ENCODE peak calls at places on chromosome 11, in nine cellular contexts. H is progenitor cell of endocrine pancreas, Y is fibroblast of the conjunctiva, E is NCI-H446, X is stromal cell of bone marrow, K is cardiac muscle cell, V is kidney tubule cell, Q is iris pigment epithelial cell, C is caudate nucleus. G is an unnamed sample.

GRCh38 chr11:73982595-73982989 is at the start of gene UCP2:
- DNase-seq in H (peak), Y (peak), E (peak), X (no peak), K (peak), V (no peak), Q (peak), C (peak), G (peak)

GRCh38 chr11:78256962-78257361 is 68.2 kb downstream of the USP35 start:
- DNase-seq in H (no peak), Y (peak), E (no peak), X (peak), K (peak), V (no peak), Q (peak), C (no peak), G (no peak)

GRCh38 chr11:1122356-1123002 is 35.3 kb upstream of the MUC5AC start:
- DNase-seq in H (peak), Y (no peak), E (no peak), X (no peak), K (no peak), V (no peak), Q (no peak), C (no peak), G (peak)

GRCh38 chr11:69249641-69250502 is 44.1 kb upstream of the MYEOV start:
- DNase-seq in H (no peak), Y (no peak), E (no peak), X (no peak), K (peak), V (peak), Q (peak), C (no peak), G (no peak)

GRCh38 chr11:102680945-102681344 is 24.6 kb downstream of the MMP27 start:
- DNase-seq in H (no peak), Y (peak), E (no peak), X (peak), K (peak), V (no peak), Q (no peak), C (no peak), G (no peak)

GRCh38 chr11:82557274-82557673 is 176.4 kb downstream of the FAM181B start:
- DNase-seq in H (no peak), Y (no peak), E (no peak), X (no peak), K (no peak), V (no peak), Q (no peak), C (no peak), G (no peak)

GRCh38 chr11:124627546-124627945 is 4.9 kb downstream of the TBRG1 start:
- DNase-seq in H (no peak), Y (no peak), E (no peak), X (no peak), K (peak), V (no peak), Q (peak), C (no peak), G (no peak)

GRCh38 chr11:60334005-60334620 is 7.1 kb downstream of the MS4A6E start:
- DNase-seq in H (peak), Y (peak), E (peak), X (peak), K (peak), V (peak), Q (peak), C (no peak), G (peak)

GRCh38 chr11:93512073-93512475 is 31.1 kb downstream of the SMCO4 start:
- DNase-seq in H (no peak), Y (no peak), E (no peak), X (no peak), K (no peak), V (no peak), Q (no peak), C (no peak), G (no peak)